ENCODE peak calls at places on chromosomes 11 and 22, in eight cellular contexts. H is AG08396; Q is T-helper 2 cell; X is ureter; G is stimulated activated CD4-positive, alpha-beta T cell treated with anti-CD3 and anti-CD28 coated beads, Interleukin-1b, Interleukin-23, amount 100 ng/mL, for 24 hours; W is anterior cingulate cortex; N is cardiac fibroblast; R is activated CD8-positive, alpha-beta memory T cell treated with anti-CD3 and anti-CD28 coated beads for 1 hour. K is an unnamed sample.

GRCh38 chr11:40203606-40204005 is 1255.8 kb downstream of the LRRC4C start:
- DNase-seq in H (no peak), Q (no peak), X (no peak), G (no peak), W (no peak), N (no peak), R (no peak), K (no peak)

GRCh38 chr22:21753374-21754111 is 17.9 kb upstream of the YPEL1 start:
- DNase-seq in H (no peak), Q (no peak), X (no peak), G (no peak), W (no peak), N (no peak), R (no peak), K (no peak)

GRCh38 chr11:124402326-124402922 is 3.6 kb upstream of the OR8B3 start:
- DNase-seq in H (peak; percentile 83), Q (peak; percentile 73), X (peak; percentile 49), G (peak; percentile 20), W (peak; percentile 31), N (peak; percentile 90), R (no peak), K (no peak)

GRCh38 chr22:37428649-37429586 is 1.6 kb upstream of the ELFN2 start:
- DNase-seq in H (peak; percentile 78), Q (peak; percentile 42), X (no peak), G (peak; percentile 39), W (no peak), N (peak; percentile 58), R (peak; percentile 47), K (peak; percentile 34)

GRCh38 chr11:126546191-126546590 is 190.7 kb downstream of the ST3GAL4 start:
- DNase-seq in H (peak; percentile 48), Q (no peak), X (no peak), G (no peak), W (no peak), N (no peak), R (no peak), K (no peak)

GRCh38 chr11:9859491-9860305 is 195.8 kb downstream of the SWAP70 start:
- DNase-seq in H (no peak), Q (peak; percentile 76), X (no peak), G (no peak), W (no peak), N (peak; percentile 24), R (no peak), K (no peak)

GRCh38 chr11:31643831-31644230 is 134.3 kb downstream of the ELP4 start:
- DNase-seq in H (no peak), Q (no peak), X (no peak), G (no peak), W (no peak), N (peak; percentile 48), R (no peak), K (no peak)

GRCh38 chr22:44540756-44541670 is 43.0 kb upstream of the RTL6 start:
- DNase-seq in H (no peak), Q (no peak), X (no peak), G (no peak), W (no peak), N (peak; percentile 37), R (no peak), K (no peak)

GRCh38 chr11:64848779-64849599 is 4.5 kb upstream of the CDC42BPG start:
- DNase-seq in H (no peak), Q (peak; percentile 58), X (no peak), G (no peak), W (no peak), N (no peak), R (no peak), K (no peak)

GRCh38 chr11:43790444-43790794 is 90.2 kb upstream of the ALKBH3 start:
- DNase-seq in H (no peak), Q (no peak), X (no peak), G (no peak), W (no peak), N (no peak), R (no peak), K (no peak)

GRCh38 chr22:50201191-50202129 is 649 bp downstream of the SELENOO start:
- DNase-seq in H (peak; percentile 72), Q (peak; percentile 23), X (no peak), G (no peak), W (no peak), N (no peak), R (no peak), K (no peak)

GRCh38 chr11:97345031-97345430 is 955.2 kb downstream of the JRKL start:
- DNase-seq in H (no peak), Q (no peak), X (no peak), G (no peak), W (no peak), N (no peak), R (no peak), K (no peak)

GRCh38 chr11:32433249-32434115 is 1.9 kb downstream of the WT1 start:
- DNase-seq in H (no peak), Q (no peak), X (no peak), G (no peak), W (no peak), N (peak; percentile 45), R (no peak), K (no peak)

GRCh38 chr22:45553333-45554039 is 50.8 kb downstream of the FBLN1 start:
- DNase-seq in H (peak; percentile 87), Q (peak; percentile 64), X (peak; percentile 86), G (peak; percentile 14), W (no peak), N (peak; percentile 90), R (peak; percentile 37), K (no peak)

GRCh38 chr22:25403752-25404471 is 160.6 kb upstream of the GRK3 start:
- DNase-seq in H (peak; percentile 43), Q (no peak), X (no peak), G (no peak), W (no peak), N (peak; percentile 44), R (no peak), K (no peak)

GRCh38 chr22:49494555-49494954 is 333.1 kb downstream of the BRD1 start:
- DNase-seq in H (no peak), Q (no peak), X (no peak), G (no peak), W (no peak), N (no peak), R (no peak), K (no peak)

GRCh38 chr22:50209893-50210292 is 9.1 kb downstream of the SELENOO start:
- DNase-seq in H (peak; percentile 90), Q (peak; percentile 72), X (peak; percentile 55), G (no peak), W (no peak), N (peak; percentile 74), R (peak; percentile 54), K (peak; percentile 47)

K was measured in activated effector memory CD4-positive, alpha-beta T cell treated with Interleukin-2 at 50 U/mL for 16 hours.